ENCODE peak calls at places on chromosome 21, in four cellular contexts. One of them, this sample, is unnamed.

GRCh38 chr21:16535100-16535418 is 805.3 kb downstream of the USP25 start:
- DNase-seq in fibroblast of lung: peak
- DNase-seq in K562: no peak
- DNase-seq in IMR-90: peak
- DNase-seq in this sample: no peak

GRCh38 chr21:38310619-38311018 is 53.8 kb downstream of the KCNJ15 start:
- DNase-seq in fibroblast of lung: peak
- DNase-seq in K562: no peak
- DNase-seq in IMR-90: peak
- DNase-seq in this sample: no peak

GRCh38 chr21:36754241-36754881 is 55.4 kb downstream of the SIM2 start:
- DNase-seq in fibroblast of lung: no peak
- DNase-seq in K562: no peak
- DNase-seq in IMR-90: no peak
- DNase-seq in this sample: no peak

GRCh38 chr21:28627691-28628090 is 365.0 kb downstream of the LTN1 start:
- DNase-seq in fibroblast of lung: no peak
- DNase-seq in K562: no peak
- DNase-seq in IMR-90: no peak
- DNase-seq in this sample: no peak

GRCh38 chr21:17441370-17441769 is 71.5 kb upstream of the CXADR start:
- DNase-seq in fibroblast of lung: peak
- DNase-seq in K562: no peak
- DNase-seq in IMR-90: peak
- DNase-seq in this sample: no peak

GRCh38 chr21:28442085-28442484 is 550.6 kb downstream of the LTN1 start:
- DNase-seq in fibroblast of lung: no peak
- DNase-seq in K562: no peak
- DNase-seq in IMR-90: no peak
- DNase-seq in this sample: no peak

GRCh38 chr21:16423921-16424320 is 694.1 kb downstream of the USP25 start:
- DNase-seq in fibroblast of lung: no peak
- DNase-seq in K562: no peak
- DNase-seq in IMR-90: no peak
- DNase-seq in this sample: no peak

GRCh38 chr21:17869115-17869514 is 50.0 kb upstream of the C21orf91 start:
- DNase-seq in fibroblast of lung: no peak
- DNase-seq in K562: no peak
- DNase-seq in IMR-90: no peak
- DNase-seq in this sample: no peak

GRCh38 chr21:43337901-43338655 is 88.9 kb downstream of the SIK1 start:
- DNase-seq in fibroblast of lung: no peak
- DNase-seq in K562: no peak
- DNase-seq in IMR-90: no peak
- DNase-seq in this sample: no peak

GRCh38 chr21:33367309-33367973 is 35.8 kb upstream of the IFNGR2 start:
- DNase-seq in fibroblast of lung: no peak
- DNase-seq in K562: no peak
- DNase-seq in IMR-90: no peak
- DNase-seq in this sample: peak

GRCh38 chr21:29181799-29182470 is 51.5 kb downstream of the MAP3K7CL start:
- DNase-seq in fibroblast of lung: peak
- DNase-seq in K562: no peak
- DNase-seq in IMR-90: peak
- DNase-seq in this sample: no peak

GRCh38 chr21:36589352-36589971 is 109.5 kb upstream of the SIM2 start:
- DNase-seq in fibroblast of lung: peak
- DNase-seq in K562: peak
- DNase-seq in IMR-90: peak
- DNase-seq in this sample: peak

GRCh38 chr21:43734131-43734634 is 15.3 kb downstream of the PDXK start:
- DNase-seq in fibroblast of lung: no peak
- DNase-seq in K562: no peak
- DNase-seq in IMR-90: no peak
- DNase-seq in this sample: no peak

GRCh38 chr21:33292724-33293123 is 26.6 kb downstream of the IL10RB start:
- DNase-seq in fibroblast of lung: no peak
- DNase-seq in K562: no peak
- DNase-seq in IMR-90: no peak
- DNase-seq in this sample: no peak

GRCh38 chr21:44911066-44911383 is 9.7 kb downstream of the ITGB2 start:
- DNase-seq in fibroblast of lung: no peak
- DNase-seq in K562: no peak
- DNase-seq in IMR-90: no peak
- DNase-seq in this sample: no peak

GRCh38 chr21:44911384-44912157 is 9.1 kb downstream of the ITGB2 start:
- DNase-seq in fibroblast of lung: no peak
- DNase-seq in K562: peak
- DNase-seq in IMR-90: no peak
- DNase-seq in this sample: peak

GRCh38 chr21:44913425-44914175 is 7.1 kb downstream of the ITGB2 start:
- DNase-seq in fibroblast of lung: no peak
- DNase-seq in K562: no peak
- DNase-seq in IMR-90: no peak
- DNase-seq in this sample: no peak

GRCh38 chr21:44910229-44911065 is 10.3 kb downstream of the ITGB2 start:
- DNase-seq in fibroblast of lung: no peak
- DNase-seq in K562: no peak
- DNase-seq in IMR-90: no peak
- DNase-seq in this sample: peak

DNA sequence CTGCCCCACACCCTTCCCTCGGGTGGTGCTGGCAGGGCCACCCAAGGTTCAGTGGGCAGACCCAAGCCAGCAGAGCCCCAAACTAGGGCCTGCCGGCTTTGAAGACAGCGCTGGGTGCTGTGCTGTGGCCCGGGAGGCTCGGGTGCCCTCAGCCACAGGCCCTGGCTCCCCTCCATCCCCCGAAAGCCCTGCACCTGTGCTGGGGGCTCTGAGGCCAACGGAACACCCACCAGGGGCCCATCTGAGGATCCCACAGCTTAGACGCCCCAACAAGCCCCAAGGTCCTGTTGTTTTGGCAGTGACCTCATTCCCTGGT is 8.6 kb downstream of the ITGB2 start:
- DNase-seq in fibroblast of lung: no peak
- DNase-seq in K562: no peak
- DNase-seq in IMR-90: no peak
- DNase-seq in this sample: peak
- H3K9ac ChIP-seq in fibroblast of lung: no peak
- H3K9ac ChIP-seq in K562: no peak
- H3K9ac ChIP-seq in IMR-90: no peak
- H3K9ac ChIP-seq in this sample: peak

GRCh38 chr21:45543710-45544448 is 1.6 kb upstream of the SLC19A1 start:
- DNase-seq in fibroblast of lung: no peak
- DNase-seq in K562: no peak
- DNase-seq in IMR-90: no peak
- DNase-seq in this sample: peak

GRCh38 chr21:45542667-45543370 is 579 bp upstream of the SLC19A1 start:
- DNase-seq in fibroblast of lung: no peak
- DNase-seq in K562: no peak
- DNase-seq in IMR-90: no peak
- DNase-seq in this sample: no peak

GRCh38 chr21:45541221-45542039 is 810 bp downstream of the SLC19A1 start:
- DNase-seq in fibroblast of lung: peak
- DNase-seq in K562: peak
- DNase-seq in IMR-90: peak
- DNase-seq in this sample: peak

GRCh38 chr21:45543371-45543709 is 1.1 kb upstream of the SLC19A1 start:
- DNase-seq in fibroblast of lung: no peak
- DNase-seq in K562: no peak
- DNase-seq in IMR-90: no peak
- DNase-seq in this sample: peak

GRCh38 chr21:45542242-45542666 is at the start of gene SLC19A1:
- DNase-seq in fibroblast of lung: peak
- DNase-seq in K562: peak
- DNase-seq in IMR-90: peak
- DNase-seq in this sample: peak
- TF ChIP-seq CTCF in fibroblast of lung: no peak
- TF ChIP-seq CTCF in K562: no peak
- TF ChIP-seq CTCF in IMR-90: peak
- TF ChIP-seq CTCF in this sample: peak

DNA sequence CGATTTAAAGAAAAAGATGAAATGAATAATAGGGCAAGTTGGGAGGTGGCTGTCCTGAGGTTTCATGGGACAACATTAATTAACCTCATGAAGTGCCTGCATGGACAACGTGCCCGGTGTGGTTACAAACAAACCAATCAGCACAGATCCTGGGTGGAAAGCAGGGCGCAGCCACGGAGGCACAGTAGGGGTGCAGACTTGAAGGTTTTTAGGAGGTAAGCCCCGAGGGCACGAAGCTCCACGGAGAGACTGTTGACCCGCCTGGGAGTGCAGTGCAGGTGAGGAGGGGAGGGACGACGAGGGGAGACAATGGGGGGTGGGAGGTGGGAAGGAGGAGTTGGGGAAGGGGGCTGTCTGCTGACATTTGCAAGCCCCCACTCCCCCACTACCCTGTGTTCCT is 2.3 kb upstream of the RIPK4 start:
- DNase-seq in fibroblast of lung: no peak
- DNase-seq in K562: no peak
- DNase-seq in IMR-90: no peak
- DNase-seq in this sample: peak
- H3K9ac ChIP-seq in fibroblast of lung: no peak
- H3K9ac ChIP-seq in K562: no peak
- H3K9ac ChIP-seq in IMR-90: no peak
- H3K9ac ChIP-seq in this sample: peak

GRCh38 chr21:26843912-26844257 is 1.3 kb downstream of the ADAMTS1 start:
- DNase-seq in fibroblast of lung: peak
- DNase-seq in K562: no peak
- DNase-seq in IMR-90: peak
- DNase-seq in this sample: no peak

GRCh38 chr21:26840206-26840605 is 5.0 kb downstream of the ADAMTS1 start:
- DNase-seq in fibroblast of lung: no peak
- DNase-seq in K562: no peak
- DNase-seq in IMR-90: no peak
- DNase-seq in this sample: peak

GRCh38 chr21:26842300-26842699 is 2.9 kb downstream of the ADAMTS1 start:
- DNase-seq in fibroblast of lung: peak
- DNase-seq in K562: no peak
- DNase-seq in IMR-90: peak
- DNase-seq in this sample: no peak

GRCh38 chr21:26842976-26843911 is 2.0 kb downstream of the ADAMTS1 start:
- DNase-seq in fibroblast of lung: peak
- DNase-seq in K562: no peak
- DNase-seq in IMR-90: peak
- DNase-seq in this sample: no peak

DNA sequence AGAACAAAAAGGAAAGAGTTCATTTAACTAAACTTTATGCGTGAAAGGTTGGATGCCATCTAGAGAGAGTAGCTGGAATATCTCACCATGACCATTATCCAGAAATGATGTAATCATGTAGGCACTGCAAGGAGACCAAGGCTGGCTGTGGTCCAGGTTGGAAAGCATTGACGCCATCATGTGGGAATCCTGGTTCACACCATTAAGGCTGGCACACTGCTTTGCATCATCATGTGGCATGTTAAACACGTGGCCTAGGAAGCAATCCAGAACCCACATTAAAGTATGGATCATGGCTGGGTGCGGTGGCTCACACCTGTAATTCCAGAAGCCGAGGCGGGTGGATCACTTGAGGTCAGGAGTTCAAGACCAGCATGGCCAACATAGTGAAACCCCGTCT is 4.3 kb downstream of the ADAMTS1 start:
- DNase-seq in fibroblast of lung: peak
- DNase-seq in K562: no peak
- DNase-seq in IMR-90: peak
- DNase-seq in this sample: peak
- TF ChIP-seq CTCF in fibroblast of lung: no peak
- TF ChIP-seq CTCF in K562: no peak
- TF ChIP-seq CTCF in IMR-90: peak
- TF ChIP-seq CTCF in this sample: peak

DNA sequence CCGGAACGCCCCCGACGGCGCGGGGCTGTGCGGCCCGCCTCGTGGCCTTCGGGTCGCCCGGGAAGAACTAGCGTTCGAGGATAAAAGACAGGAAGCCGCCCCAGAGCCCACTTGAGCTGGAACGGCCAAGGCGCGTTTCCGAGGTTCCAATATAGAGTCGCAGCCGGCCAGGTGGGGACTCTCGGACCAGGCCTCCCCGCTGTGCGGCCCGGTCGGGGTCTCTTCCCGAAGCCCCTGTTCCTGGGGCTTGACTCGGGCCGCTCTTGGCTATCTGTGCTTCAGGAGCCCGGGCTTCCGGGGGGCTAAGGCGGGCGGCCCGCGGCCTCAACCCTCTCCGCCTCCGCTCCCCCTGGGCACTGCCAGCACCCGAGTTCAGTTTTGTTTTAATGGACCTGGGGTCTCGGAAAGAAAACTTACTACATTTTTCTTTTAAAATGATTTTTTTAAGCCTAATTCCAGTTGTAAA is 158.8 kb downstream of the RUNX1 start:
- DNase-seq in fibroblast of lung: no peak
- DNase-seq in K562: no peak
- DNase-seq in IMR-90: no peak
- DNase-seq in this sample: no peak
- H3K9ac ChIP-seq in fibroblast of lung: peak
- H3K9ac ChIP-seq in K562: peak
- H3K9ac ChIP-seq in IMR-90: peak
- H3K9ac ChIP-seq in this sample: peak

GRCh38 chr21:14262039-14262438 is 46.1 kb downstream of the RBM11 start:
- DNase-seq in fibroblast of lung: no peak
- DNase-seq in K562: no peak
- DNase-seq in IMR-90: no peak
- DNase-seq in this sample: no peak
- TF ChIP-seq CTCF in fibroblast of lung: no peak
- TF ChIP-seq CTCF in K562: no peak
- TF ChIP-seq CTCF in IMR-90: no peak
- TF ChIP-seq CTCF in this sample: no peak

DNA sequence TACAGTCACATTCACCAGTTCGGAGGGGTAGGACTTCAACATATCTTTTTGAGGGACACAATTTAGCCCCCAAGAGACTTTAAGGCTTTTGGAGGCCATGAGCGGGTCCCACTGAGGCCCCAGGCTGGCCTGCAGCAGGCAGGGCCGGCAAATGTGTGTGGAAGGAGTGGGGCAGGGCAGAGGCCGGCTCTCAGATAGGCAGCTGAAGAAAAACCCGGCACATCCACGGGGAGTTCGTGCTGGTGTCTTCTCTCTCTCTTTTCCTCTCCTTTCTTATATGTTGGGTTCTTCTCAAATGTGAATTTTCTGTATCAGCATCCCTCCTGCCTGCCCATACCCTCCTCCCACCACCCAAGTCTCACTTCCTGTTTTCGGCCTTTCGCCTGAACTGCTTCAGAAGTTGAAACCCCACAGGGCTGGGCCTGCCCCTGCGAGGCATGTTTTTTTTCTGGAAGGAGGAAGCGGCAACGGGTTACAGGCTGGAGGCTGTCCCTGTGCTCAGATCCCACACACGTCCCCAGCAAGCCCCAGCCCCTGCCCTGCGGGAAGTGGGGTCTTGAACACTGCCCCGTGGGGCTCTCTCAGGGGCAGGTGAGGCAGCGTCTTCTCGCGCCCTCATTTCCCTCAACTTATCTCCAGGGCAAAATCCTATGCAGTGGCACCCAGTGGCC is 9.8 kb upstream of the UMODL1 start:
- DNase-seq in fibroblast of lung: no peak
- DNase-seq in K562: no peak
- DNase-seq in IMR-90: no peak
- DNase-seq in this sample: peak
- H3K9ac ChIP-seq in fibroblast of lung: no peak
- H3K9ac ChIP-seq in K562: no peak
- H3K9ac ChIP-seq in IMR-90: no peak
- H3K9ac ChIP-seq in this sample: peak

This sample was measured in DND-41.